ENCODE peak calls at places on chromosomes 11 and 22, in five cellular contexts. B is thyroid gland; U is naive thymus-derived CD4-positive, alpha-beta T cell; R is aorta; Y is CD8-positive, alpha-beta T cell. Z is an unnamed sample. For H3K4me1, the result is how much of the 10 kb centered on the place peaks cover.

GRCh38 chr22:38570841-38571364 is 920 bp upstream of the DMC1 start:
- DNase-seq in R (no peak), Y (no peak), U (peak), B (peak), Z (peak)

GRCh38 chr11:18225906-18226305 is 10.7 kb downstream of the SAA4 start:
- DNase-seq in Y (no peak), R (no peak), U (no peak), B (no peak), Z (no peak)

GRCh38 chr11:91850533-91851305 is 373.9 kb upstream of the FAT3 start:
- DNase-seq in B (no peak), U (no peak), R (no peak), Y (no peak), Z (no peak)

GRCh38 chr11:107699371-107700348 is 12.2 kb downstream of the SLN start:
- DNase-seq in R (no peak), Y (no peak), B (no peak), U (no peak), Z (no peak)

GRCh38 chr11:31805037-31805628 is 6.0 kb downstream of the PAX6 start:
- DNase-seq in Y (no peak), R (no peak), B (no peak), U (no peak), Z (no peak)

GRCh38 chr22:31088233-31088986 is 7.3 kb downstream of the SMTN start:
- DNase-seq in B (no peak), U (no peak), Y (no peak), R (peak), Z (no peak)

GRCh38 chr11:29024386-29024785 is 916.2 kb downstream of the METTL15 start:
- DNase-seq in U (no peak), R (no peak), B (no peak), Y (no peak), Z (no peak)

GRCh38 chr22:25563757-25564319 is 637 bp upstream of the GRK3 start:
- DNase-seq in U (no peak), R (peak), Y (no peak), B (peak), Z (no peak)

GRCh38 chr11:33730716-33731115 is 5.5 kb downstream of the CD59 start:
- DNase-seq in B (no peak), U (no peak), Y (no peak), R (no peak), Z (no peak)

GRCh38 chr22:25645266-25645665 is 80.8 kb downstream of the GRK3 start:
- DNase-seq in R (no peak), B (no peak), U (no peak), Y (no peak), Z (no peak)

GRCh38 chr11:115613986-115614625 is 109.9 kb upstream of the CADM1 start:
- DNase-seq in B (no peak), U (no peak), Y (no peak), R (no peak), Z (peak)

GRCh38 chr22:23698673-23699235 is 7.9 kb downstream of the RGL4 start:
- DNase-seq in Y (no peak), R (no peak), U (no peak), B (no peak), Z (no peak)

GRCh38 chr11:124882339-124883071 is 15.2 kb downstream of the ROBO4 start:
- DNase-seq in B (no peak), Y (no peak), U (no peak), R (no peak), Z (no peak)

GRCh38 chr22:50016988-50017700 is 4.6 kb upstream of the IL17REL start:
- DNase-seq in U (no peak), B (no peak), R (no peak), Y (no peak), Z (no peak)

GRCh38 chr11:33690290-33691050 is 10.2 kb downstream of the C11orf91 start:
- DNase-seq in R (peak), U (no peak), B (peak), Y (no peak), Z (peak)

GRCh38 chr11:69443968-69444364 is 37.5 kb upstream of the LINC01488 start:
- DNase-seq in R (peak), U (no peak), B (peak), Y (no peak), Z (no peak)

GRCh38 chr11:106594751-106595351 is 423.4 kb downstream of the GUCY1A2 start:
- DNase-seq in R (no peak), U (no peak), Y (no peak), B (no peak), Z (no peak)

GRCh38 chr11:96228911-96229310 is 114.1 kb downstream of the MAML2 start:
- DNase-seq in Y (no peak), U (no peak), B (no peak), R (no peak), Z (no peak)

GRCh38 chr11:40166892-40167291 is 1292.6 kb downstream of the LRRC4C start:
- DNase-seq in Y (no peak), B (no peak), R (no peak), U (no peak), Z (no peak)

GRCh38 chr22:23549198-23549595 is 30.9 kb downstream of the IGLL1 start:
- DNase-seq in U (no peak), R (peak), Y (no peak), B (no peak), Z (no peak)

GRCh38 chr22:37148031-37148651 is 1.6 kb downstream of the IL2RB start:
- DNase-seq in R (no peak), Y (no peak), U (peak), B (no peak), Z (no peak)

GRCh38 chr22:17920145-17920605 is 104.2 kb downstream of the MICAL3 start:
- DNase-seq in Y (no peak), B (peak), U (no peak), R (peak), Z (peak)

GRCh38 chr11:73072935-73073481 is 69.1 kb downstream of the FCHSD2 start:
- DNase-seq in U (no peak), R (no peak), B (no peak), Y (no peak), Z (no peak)

GRCh38 chr11:61832758-61833157 is 4.7 kb downstream of the FADS2 start:
- DNase-seq in B (no peak), Y (no peak), U (no peak), R (no peak), Z (no peak)

GRCh38 chr22:23063539-23064380 is 6.6 kb upstream of the GNAZ start:
- DNase-seq in B (no peak), Y (no peak), U (no peak), R (no peak), Z (no peak)

GRCh38 chr22:49303061-49303735 is 524.5 kb downstream of the BRD1 start:
- DNase-seq in Y (no peak), R (no peak), U (no peak), B (no peak), Z (no peak)

GRCh38 chr11:57308426-57309060 is 16.2 kb downstream of the TNKS1BP1 start:
- DNase-seq in R (no peak), Y (no peak), U (no peak), B (no peak), Z (no peak)

GRCh38 chr11:23755076-23755475 is 741.8 kb upstream of the LUZP2 start:
- DNase-seq in B (no peak), R (no peak), Y (no peak), U (no peak), Z (no peak)

GRCh38 chr22:30452861-30453260 is 19.0 kb downstream of the SEC14L3 start:
- DNase-seq in U (no peak), R (no peak), Y (no peak), B (peak), Z (no peak)

GRCh38 chr22:39292561-39293074 is 26.8 kb downstream of the RPL3 start:
- DNase-seq in B (peak), Y (no peak), R (peak), U (no peak), Z (peak)

GRCh38 chr11:111729441-111729840 is 36.7 kb downstream of the PPP2R1B start:
- DNase-seq in U (no peak), B (no peak), Y (no peak), R (no peak), Z (no peak)

GRCh38 chr11:106493751-106494150 is 416.3 kb downstream of the AASDHPPT start:
- DNase-seq in B (no peak), Y (no peak), U (no peak), R (no peak), Z (no peak)

GRCh38 chr11:68798221-68798813 is 43.4 kb downstream of the CPT1A start:
- DNase-seq in Y (no peak), B (peak), R (no peak), U (peak), Z (no peak)

GRCh38 chr22:18147791-18148507 is 2.0 kb upstream of the USP18 start:
- DNase-seq in R (no peak), B (no peak), Y (no peak), U (no peak), Z (no peak)

GRCh38 chr11:134578807-134579708 is 167.0 kb upstream of the B3GAT1 start:
- DNase-seq in R (no peak), B (no peak), Y (no peak), U (no peak), Z (no peak)

GRCh38 chr11:19680824-19681368 is 31.7 kb upstream of the NAV2 start:
- DNase-seq in B (no peak), R (no peak), Y (no peak), U (no peak), Z (no peak)

GRCh38 chr22:37633082-37633692 is 6.3 kb upstream of the SH3BP1 start:
- DNase-seq in Y (no peak), U (no peak), B (no peak), R (no peak), Z (no peak)

GRCh38 chr11:66907751-66908173 is 50.4 kb downstream of the PC start:
- DNase-seq in R (no peak), B (no peak), Y (no peak), U (no peak), Z (no peak)

GRCh38 chr11:23405350-23405937 is 545.2 kb upstream of the CCDC179 start:
- DNase-seq in R (no peak), B (no peak), U (no peak), Y (no peak), Z (no peak)

GRCh38 chr11:69352715-69353325 is 58.9 kb downstream of the MYEOV start:
- DNase-seq in U (no peak), Y (no peak), B (no peak), R (no peak), Z (peak)

GRCh38 chr22:28053871-28054621 is 135.0 kb upstream of the PITPNB start:
- DNase-seq in Y (no peak), B (no peak), R (no peak), U (no peak), Z (no peak)
- H3K4me1 ChIP-seq in Y (under half), B (under half), R (under half), U (under half), Z (under half)

GRCh38 chr22:32396746-32397145 is 15.3 kb downstream of the RTCB start:
- DNase-seq in U (no peak), R (no peak), B (peak), Y (no peak), Z (peak)

GRCh38 chr22:32395107-32395506 is 16.9 kb downstream of the RTCB start:
- DNase-seq in B (no peak), R (no peak), Y (no peak), U (no peak), Z (no peak)

GRCh38 chr22:32401486-32401885 is 10.6 kb downstream of the RTCB start:
- DNase-seq in Y (no peak), U (no peak), B (no peak), R (no peak), Z (no peak)

DNA sequence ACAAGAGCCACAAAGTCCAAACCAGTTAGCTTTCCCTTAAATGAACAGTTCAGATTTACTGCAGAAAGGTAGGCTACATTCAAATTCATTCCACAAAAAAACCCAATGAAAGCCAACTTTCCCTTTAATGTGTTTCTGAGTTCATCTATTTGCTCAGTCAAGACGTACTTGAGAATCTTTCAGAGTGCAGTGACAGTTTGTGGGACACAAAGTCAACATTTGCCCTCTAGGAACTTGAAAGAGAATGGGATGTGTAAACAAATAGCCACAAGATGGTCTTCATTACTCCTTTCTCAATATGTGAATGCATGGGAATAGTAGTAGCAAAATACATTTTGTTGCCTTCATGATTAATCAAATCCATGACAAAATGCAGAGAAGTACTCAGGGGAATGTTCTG is 15.8 kb downstream of the RTCB start:
- DNase-seq in Y (no peak), R (no peak), U (no peak), B (no peak), Z (no peak)
- H3K4me1 ChIP-seq in Y (under half), R (under half), U (under half), B (under half), Z (under half)

DNA sequence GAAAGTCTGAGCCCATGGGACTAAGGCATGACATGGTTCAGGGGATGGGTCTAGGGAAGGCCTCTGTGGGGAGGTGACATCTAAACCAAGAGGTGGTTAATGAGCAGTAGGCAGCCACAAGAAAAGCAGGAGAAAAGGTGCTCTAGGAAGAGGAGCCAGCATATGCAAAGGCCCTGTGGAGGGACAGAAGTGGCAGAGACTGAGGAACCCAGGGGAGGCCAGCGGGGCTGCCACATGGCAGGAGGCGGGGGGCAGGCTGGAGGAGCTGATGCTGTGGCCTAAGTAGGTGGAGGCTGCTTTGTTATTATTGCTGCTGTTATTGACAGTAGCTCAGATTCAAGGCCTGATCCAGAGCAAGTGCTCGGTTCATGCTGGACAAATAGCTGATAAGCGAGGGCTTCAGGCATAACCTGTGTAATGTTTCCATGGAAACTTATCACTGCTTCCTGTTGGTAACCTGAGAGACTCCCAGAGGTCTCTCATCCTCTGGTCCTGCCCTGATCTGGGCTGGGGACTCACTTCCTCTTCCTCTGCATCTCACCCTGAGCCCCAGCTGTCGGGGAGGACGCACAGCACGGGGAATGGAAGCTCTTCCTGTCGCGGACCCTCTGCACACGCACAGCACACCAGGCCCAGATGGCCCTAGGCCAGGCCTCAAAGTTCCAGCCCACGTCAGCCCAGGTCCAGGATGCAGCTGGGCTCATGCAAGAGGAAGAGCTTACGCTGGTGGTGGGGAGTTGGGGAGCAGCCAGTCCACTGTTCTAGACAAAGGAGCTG is 75.2 kb upstream of the TP53I11 start:
- DNase-seq in B (peak), U (no peak), Y (no peak), R (peak), Z (no peak)
- H3K4me1 ChIP-seq in B (under half), U (under half), Y (under half), R (under half), Z (under half)

DNA sequence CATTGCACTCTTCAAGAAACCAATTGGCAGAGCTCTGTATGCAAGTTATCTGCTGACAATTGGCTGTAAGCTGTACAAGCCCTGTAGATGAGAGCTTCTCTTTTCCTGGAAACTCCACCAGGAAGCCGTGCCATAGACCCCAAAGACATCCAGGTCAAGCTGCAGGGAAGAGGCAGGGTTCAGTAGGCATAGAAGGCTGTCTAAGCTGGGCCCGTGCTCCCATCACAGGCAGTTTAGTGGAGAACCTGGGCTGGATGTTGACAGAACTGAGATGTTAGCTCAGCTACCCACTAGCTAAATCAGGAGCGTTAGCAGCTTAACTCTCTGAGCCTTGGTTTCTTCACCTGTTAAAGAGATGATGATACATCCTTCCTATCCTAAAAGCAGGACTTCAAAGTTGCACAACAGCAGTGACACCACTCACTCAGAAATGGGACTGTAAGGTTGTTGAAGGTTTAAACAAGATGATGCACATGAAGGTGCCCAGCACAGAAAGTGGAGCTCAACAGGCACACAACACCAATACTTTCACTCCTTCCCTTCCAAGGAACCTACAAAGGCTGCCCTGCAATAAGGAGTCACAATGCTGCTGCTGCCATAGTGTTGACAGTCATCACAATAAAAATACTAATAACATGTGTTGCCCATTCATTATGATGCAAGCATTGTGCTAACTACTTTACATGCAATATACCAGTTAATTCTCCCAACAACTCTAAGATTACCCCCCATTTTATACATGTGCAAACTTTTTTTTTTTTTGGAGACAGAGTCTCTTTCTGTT is 115.4 kb downstream of the ZBTB16 start:
- DNase-seq in R (no peak), B (no peak), U (no peak), Y (no peak), Z (no peak)
- H3K4me1 ChIP-seq in R (under half), B (half or more), U (half or more), Y (half or more), Z (under half)

GRCh38 chr11:75145972-75146519 is 4.9 kb upstream of the SLCO2B1 start:
- DNase-seq in Y (no peak), R (no peak), B (no peak), U (no peak), Z (no peak)
- H3K4me1 ChIP-seq in Y (under half), R (under half), B (under half), U (under half), Z (under half)

GRCh38 chr11:114165326-114166230 is 106.1 kb downstream of the ZBTB16 start:
- DNase-seq in B (no peak), R (no peak), Y (no peak), U (no peak), Z (no peak)

GRCh38 chr11:114168086-114168448 is 108.6 kb downstream of the ZBTB16 start:
- DNase-seq in B (no peak), Y (no peak), R (no peak), U (no peak), Z (no peak)

GRCh38 chr11:114166897-114167323 is 107.4 kb downstream of the ZBTB16 start:
- DNase-seq in R (no peak), B (no peak), U (no peak), Y (no peak), Z (peak)

GRCh38 chr11:114167355-114168085 is 108.0 kb downstream of the ZBTB16 start:
- DNase-seq in B (no peak), U (no peak), Y (no peak), R (no peak), Z (no peak)

GRCh38 chr11:114166389-114166788 is 106.9 kb downstream of the ZBTB16 start:
- DNase-seq in B (no peak), U (no peak), Y (no peak), R (no peak), Z (no peak)
- H3K4me1 ChIP-seq in B (half or more), U (half or more), Y (half or more), R (under half), Z (under half)